ENCODE peak calls at places on chromosomes 4 and X, in nine cellular contexts. C, R, D, Q, F, X, S, I and M are unnamed samples.

GRCh38 chr4:84498203-84499026 is 677 bp downstream of the NKX6-1 start:
- DNase-seq in R (peak), F (peak), Q (peak), C (no peak), X (no peak), D (peak), I (no peak), S (no peak), M (no peak)

GRCh38 chr4:24700118-24700517 is 95.3 kb upstream of the SOD3 start:
- DNase-seq in I (no peak), X (no peak), Q (no peak), F (no peak), R (no peak), D (no peak), S (no peak), C (no peak), M (no peak)

GRCh38 chr4:186536285-186536684 is 19.1 kb downstream of the MTNR1A start:
- DNase-seq in S (no peak), I (no peak), C (no peak), X (no peak), Q (no peak), F (no peak), D (no peak), R (no peak), M (no peak)

GRCh38 chr4:169270810-169271691 is at the start of gene SH3RF1:
- DNase-seq in R (peak), I (no peak), S (peak), D (peak), F (peak), C (peak), X (peak), Q (peak), M (peak)

GRCh38 chr4:21211836-21212235 is 511.6 kb downstream of the PACRGL start:
- DNase-seq in X (no peak), C (no peak), S (no peak), D (no peak), R (no peak), I (no peak), Q (no peak), F (no peak), M (no peak)

GRCh38 chr4:125735107-125735506 is 420.4 kb downstream of the FAT4 start:
- DNase-seq in X (no peak), S (no peak), F (no peak), Q (peak), I (no peak), C (peak), R (no peak), D (peak), M (no peak)

GRCh38 chr4:25536577-25537325 is 118.9 kb upstream of the SLC34A2 start:
- DNase-seq in F (no peak), I (no peak), C (no peak), Q (no peak), X (peak), D (no peak), R (no peak), S (no peak), M (no peak)

GRCh38 chrX:120223374-120223773 is 27.2 kb upstream of the ZBTB33 start:
- DNase-seq in C (no peak), R (no peak), X (no peak), S (no peak), Q (no peak), D (no peak), F (no peak), I (no peak), M (no peak)

GRCh38 chr4:140158234-140159030 is 4.4 kb upstream of the MAML3 start:
- DNase-seq in R (no peak), D (no peak), F (no peak), I (no peak), S (no peak), X (no peak), Q (no peak), C (no peak), M (no peak)

GRCh38 chr4:126627255-126627654 is 1005.5 kb upstream of the INTU start:
- DNase-seq in C (no peak), D (no peak), S (no peak), R (no peak), X (no peak), Q (peak), I (no peak), F (no peak), M (no peak)

GRCh38 chr4:145808021-145808650 is 128.2 kb downstream of the C4orf51 start:
- DNase-seq in D (peak), Q (peak), F (no peak), S (no peak), C (peak), I (peak), R (no peak), X (no peak), M (peak)

GRCh38 chr4:186144180-186144579 is 39.7 kb downstream of the FAM149A start:
- DNase-seq in Q (no peak), R (peak), I (no peak), C (no peak), S (no peak), F (peak), X (no peak), D (peak), M (peak)

GRCh38 chr4:170884965-170885583 is 795.3 kb upstream of the AADAT start:
- DNase-seq in D (no peak), I (no peak), F (no peak), S (no peak), Q (no peak), R (no peak), X (no peak), C (no peak), M (no peak)

GRCh38 chr4:73944061-73944875 is 37.6 kb downstream of the PF4 start:
- DNase-seq in S (no peak), F (no peak), Q (peak), R (no peak), I (no peak), D (peak), X (no peak), C (peak), M (no peak)

GRCh38 chr4:95508421-95508820 is 40.4 kb downstream of the UNC5C start:
- DNase-seq in F (no peak), Q (no peak), X (no peak), S (no peak), I (no peak), D (no peak), R (no peak), C (no peak), M (no peak)

GRCh38 chr4:104015680-104016079 is 295.9 kb upstream of the TACR3 start:
- DNase-seq in F (peak), R (no peak), C (no peak), X (no peak), D (no peak), Q (peak), I (no peak), S (no peak), M (peak)

GRCh38 chr4:188811116-188811515 is 671.9 kb downstream of the TRIML1 start:
- DNase-seq in S (no peak), F (no peak), X (no peak), R (no peak), Q (no peak), D (no peak), I (no peak), C (no peak), M (no peak)

GRCh38 chr4:127403523-127404084 is 229.2 kb upstream of the INTU start:
- DNase-seq in X (no peak), D (no peak), R (no peak), C (no peak), F (no peak), I (no peak), S (no peak), Q (no peak), M (no peak)

GRCh38 chrX:3268804-3269203 is 77.6 kb downstream of the MXRA5 start:
- DNase-seq in D (no peak), I (no peak), F (no peak), S (no peak), X (no peak), Q (no peak), C (no peak), R (no peak), M (no peak)

GRCh38 chr4:45294464-45294863 is 568.1 kb upstream of the GNPDA2 start:
- DNase-seq in S (no peak), X (no peak), Q (no peak), R (no peak), C (no peak), D (no peak), I (no peak), F (no peak), M (no peak)

GRCh38 chr4:186765138-186765537 is 41.5 kb upstream of the FAT1 start:
- DNase-seq in S (no peak), Q (peak), R (no peak), D (peak), X (no peak), I (no peak), C (no peak), F (no peak), M (no peak)

GRCh38 chr4:88719381-88719780 is 21.8 kb upstream of the NAP1L5 start:
- DNase-seq in S (no peak), F (no peak), I (no peak), Q (no peak), R (no peak), D (no peak), X (no peak), C (no peak), M (no peak)

GRCh38 chr4:118400362-118400761 is 47.6 kb upstream of the PRSS12 start:
- DNase-seq in D (no peak), Q (no peak), C (no peak), S (no peak), F (no peak), R (no peak), I (no peak), X (no peak), M (no peak)

GRCh38 chr4:152591361-152591760 is 55.5 kb upstream of the FBXW7 start:
- DNase-seq in S (peak), C (peak), X (peak), F (no peak), D (no peak), R (peak), I (no peak), Q (peak), M (no peak)

GRCh38 chrX:135432453-135432852 is 10.7 kb downstream of the SMIM10L2A start:
- DNase-seq in X (no peak), C (no peak), S (no peak), F (no peak), I (no peak), R (no peak), D (no peak), Q (no peak), M (no peak)

GRCh38 chr4:176400816-176401461 is 81.2 kb downstream of the SPCS3 start:
- DNase-seq in Q (no peak), X (no peak), F (no peak), R (no peak), D (no peak), C (no peak), S (no peak), I (no peak), M (no peak)

GRCh38 chrX:140475025-140475424 is 29.8 kb downstream of the SOX3 start:
- DNase-seq in Q (peak), I (no peak), C (no peak), D (no peak), X (no peak), R (no peak), F (no peak), S (no peak), M (no peak)

GRCh38 chrX:140477987-140478386 is 26.9 kb downstream of the SOX3 start:
- DNase-seq in F (no peak), D (no peak), I (no peak), R (no peak), X (no peak), S (no peak), Q (peak), C (no peak), M (no peak)

DNA sequence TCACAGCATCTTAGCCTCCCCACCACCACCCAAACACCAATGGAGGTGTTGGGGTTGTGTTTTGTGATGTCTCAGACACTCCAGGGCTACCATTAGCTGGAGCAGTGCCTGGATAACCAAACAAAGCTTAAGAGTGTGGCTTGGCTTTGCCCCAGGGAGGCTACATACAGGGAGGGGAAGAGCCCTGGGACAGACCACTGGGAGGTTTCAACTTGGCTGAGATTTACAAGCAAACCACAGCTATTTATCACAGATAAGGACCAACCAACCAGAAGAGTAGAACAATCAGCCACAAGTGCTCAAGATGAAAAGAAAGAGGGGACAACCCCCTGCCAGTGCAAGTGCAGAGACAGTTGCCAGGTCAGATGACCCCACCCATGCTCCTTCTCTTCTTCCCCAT is 24.1 kb downstream of the SOX3 start:
- DNase-seq in X (no peak), R (no peak), I (no peak), D (no peak), F (no peak), Q (no peak), S (no peak), C (no peak), M (no peak)
- TF ChIP-seq CTCF in X (no peak), R (no peak), I (no peak), D (no peak), F (no peak), Q (no peak), S (no peak), C (no peak), M (no peak)

GRCh38 chrX:125998432-125998831 is 167.7 kb downstream of the DCAF12L2 start:
- DNase-seq in S (no peak), Q (no peak), I (no peak), X (no peak), R (no peak), F (peak), D (no peak), C (no peak), M (no peak)
- TF ChIP-seq CTCF in S (peak), Q (peak), I (no peak), X (no peak), R (no peak), F (peak), D (peak), C (peak), M (peak)

GRCh38 chr4:101217353-101218031 is 129.8 kb downstream of the PPP3CA start:
- DNase-seq in S (no peak), Q (no peak), F (no peak), R (no peak), C (no peak), D (no peak), I (no peak), X (no peak), M (no peak)
- TF ChIP-seq CTCF in S (no peak), Q (no peak), F (no peak), R (no peak), C (no peak), D (no peak), I (no peak), X (no peak), M (no peak)

GRCh38 chr4:86816463-86817107 is 32.6 kb downstream of the SLC10A6 start:
- DNase-seq in S (no peak), F (no peak), D (no peak), C (peak), R (peak), Q (no peak), X (peak), I (no peak), M (no peak)
- TF ChIP-seq CTCF in S (no peak), F (no peak), D (no peak), C (no peak), R (no peak), Q (no peak), X (no peak), I (no peak), M (no peak)

GRCh38 chrX:55907968-55908607 is 190.5 kb downstream of the RRAGB start:
- DNase-seq in D (no peak), X (peak), Q (peak), S (peak), C (peak), R (peak), F (peak), I (no peak), M (peak)
- TF ChIP-seq CTCF in D (no peak), X (no peak), Q (peak), S (peak), C (peak), R (peak), F (peak), I (peak), M (peak)

GRCh38 chrX:153651540-153652079 is 4.6 kb downstream of the DUSP9 start:
- DNase-seq in R (no peak), F (no peak), D (peak), X (peak), Q (peak), C (no peak), S (no peak), I (no peak), M (no peak)
- TF ChIP-seq CTCF in R (no peak), F (peak), D (no peak), X (no peak), Q (peak), C (no peak), S (peak), I (peak), M (peak)

DNA sequence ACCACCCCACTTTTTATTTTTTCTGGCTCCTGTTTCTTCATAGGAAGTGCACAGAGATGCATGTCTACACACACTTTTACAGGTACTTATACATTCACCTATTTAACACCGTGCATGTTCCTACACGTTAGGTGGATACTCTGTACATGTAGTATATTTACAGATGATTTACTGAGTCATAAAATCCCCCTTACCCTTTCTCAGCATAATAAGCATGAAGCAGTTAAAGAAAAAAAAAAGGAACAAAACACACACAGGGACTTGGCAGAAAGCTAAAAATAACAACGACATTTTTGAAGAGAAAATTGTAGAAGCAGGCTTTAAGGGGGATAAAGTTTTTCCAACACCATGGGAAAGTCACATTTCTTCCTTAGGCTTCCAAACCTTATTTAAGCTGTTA is 96.4 kb upstream of the IQCM start:
- DNase-seq in I (no peak), X (no peak), D (no peak), F (no peak), Q (no peak), C (no peak), R (no peak), S (no peak), M (no peak)
- TF ChIP-seq CTCF in I (no peak), X (no peak), D (no peak), F (no peak), Q (no peak), C (no peak), R (no peak), S (no peak), M (no peak)

GRCh38 chr4:113350576-113350975 is 301.1 kb downstream of the ANK2 start:
- DNase-seq in X (no peak), I (peak), F (peak), S (no peak), R (no peak), C (no peak), D (no peak), Q (no peak), M (no peak)

GRCh38 chr4:113356452-113356851 is 307.0 kb downstream of the ANK2 start:
- DNase-seq in S (no peak), C (no peak), I (no peak), R (no peak), F (no peak), D (no peak), Q (no peak), X (no peak), M (no peak)

GRCh38 chr4:113358784-113359183 is 309.3 kb downstream of the ANK2 start:
- DNase-seq in R (no peak), X (no peak), C (no peak), I (no peak), Q (peak), F (no peak), S (no peak), D (no peak), M (no peak)

GRCh38 chr4:113355550-113356371 is 306.3 kb downstream of the ANK2 start:
- DNase-seq in X (no peak), C (peak), Q (peak), S (no peak), F (peak), I (peak), D (no peak), R (peak), M (peak)
- TF ChIP-seq CTCF in X (no peak), C (no peak), Q (peak), S (no peak), F (peak), I (peak), D (no peak), R (no peak), M (peak)

DNA sequence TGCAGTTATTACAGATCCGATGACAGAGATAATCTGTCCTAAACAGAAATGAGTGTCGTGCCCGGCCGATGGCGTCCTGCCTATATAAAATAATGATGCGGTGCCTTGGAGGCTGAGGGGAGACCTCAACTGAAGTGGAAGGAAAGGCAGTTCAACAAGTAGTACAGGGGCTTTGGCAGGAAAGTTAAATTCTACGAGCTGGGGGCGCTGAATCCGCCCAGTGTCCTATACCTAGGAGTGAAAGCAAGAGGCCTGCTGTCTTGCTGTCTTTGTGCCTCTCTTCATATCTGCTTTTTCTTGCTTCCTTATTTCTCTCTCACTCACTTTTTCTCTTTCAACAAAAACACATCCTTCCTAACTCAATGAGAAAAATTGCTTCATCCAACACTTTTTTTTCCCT is 82.2 kb upstream of the PRPS2 start:
- DNase-seq in C (no peak), D (no peak), Q (peak), X (no peak), F (no peak), I (no peak), S (no peak), R (no peak), M (peak)
- TF ChIP-seq CTCF in C (no peak), D (no peak), Q (peak), X (no peak), F (no peak), I (no peak), S (peak), R (no peak), M (peak)

DNA sequence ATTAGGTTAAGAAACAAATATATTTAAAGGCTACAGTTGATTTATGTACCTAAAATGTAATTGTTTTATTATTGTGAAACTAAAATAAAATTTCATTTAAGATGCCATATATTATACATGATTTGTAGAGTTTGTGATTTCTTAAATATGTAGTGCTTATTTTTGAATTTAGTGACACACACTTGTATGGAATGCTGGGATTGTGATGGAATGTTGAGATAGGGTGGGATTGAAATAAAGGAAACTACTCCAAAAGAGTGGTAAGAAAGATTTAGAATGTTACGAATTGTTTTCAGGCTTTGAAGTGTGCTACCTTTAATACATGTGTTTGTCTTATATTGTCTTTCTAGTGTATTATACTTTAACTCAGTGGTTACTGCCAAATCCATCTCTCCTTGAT is 330.3 kb upstream of the PITX2 start:
- DNase-seq in D (no peak), R (no peak), X (no peak), S (no peak), I (no peak), C (no peak), Q (no peak), F (no peak), M (no peak)
- TF ChIP-seq CTCF in D (no peak), R (no peak), X (no peak), S (no peak), I (no peak), C (no peak), Q (no peak), F (no peak), M (no peak)